ENCODE peak calls at places on chromosomes 1 and 21, in nine cellular contexts. One of them, this sample, is unnamed.

GRCh38 chr1:109636201-109636952 is 16.7 kb downstream of the AMPD2 start:
- DNase-seq in DMS79: no peak
- DNase-seq in activated naive CD8-positive, alpha-beta T cell treated with anti-CD3 and anti-CD28 coated beads for 36 hours: no peak
- DNase-seq in germinal center: no peak
- DNase-seq in stimulated activated CD4-positive, alpha-beta T cell treated with anti-CD3 and anti-CD28 coated beads, Interleukin-2, amount 100 ng/mL, for 24 hours: no peak
- DNase-seq in NAMALWA: no peak
- DNase-seq in ELR: peak; percentile 72
- DNase-seq in NCI-H748 treated with DMSO at 0.1 percent for 48 hours: no peak
- DNase-seq in GM23338: no peak
- DNase-seq in this sample: no peak

GRCh38 chr1:229326601-229327000 is 16.2 kb downstream of the CCSAP start:
- DNase-seq in activated naive CD8-positive, alpha-beta T cell treated with anti-CD3 and anti-CD28 coated beads for 36 hours: no peak
- DNase-seq in germinal center: no peak
- DNase-seq in stimulated activated CD4-positive, alpha-beta T cell treated with anti-CD3 and anti-CD28 coated beads, Interleukin-2, amount 100 ng/mL, for 24 hours: no peak
- DNase-seq in ELR: no peak
- DNase-seq in NCI-H748 treated with DMSO at 0.1 percent for 48 hours: no peak
- DNase-seq in DMS79: no peak
- DNase-seq in GM23338: no peak
- DNase-seq in NAMALWA: no peak
- DNase-seq in this sample: no peak

GRCh38 chr1:56831874-56832693 is 12.9 kb upstream of the FYB2 start:
- DNase-seq in NCI-H748 treated with DMSO at 0.1 percent for 48 hours: peak; percentile 55
- DNase-seq in DMS79: peak; percentile 13
- DNase-seq in ELR: peak; percentile 94
- DNase-seq in germinal center: peak; percentile 57
- DNase-seq in activated naive CD8-positive, alpha-beta T cell treated with anti-CD3 and anti-CD28 coated beads for 36 hours: peak; percentile 51
- DNase-seq in GM23338: peak; percentile 73
- DNase-seq in NAMALWA: peak; percentile 77
- DNase-seq in stimulated activated CD4-positive, alpha-beta T cell treated with anti-CD3 and anti-CD28 coated beads, Interleukin-2, amount 100 ng/mL, for 24 hours: peak; percentile 67
- DNase-seq in this sample: peak; percentile 60

GRCh38 chr21:41368361-41369104 is 6.7 kb downstream of the MX2 start:
- DNase-seq in ELR: no peak
- DNase-seq in GM23338: no peak
- DNase-seq in germinal center: peak; percentile 41
- DNase-seq in activated naive CD8-positive, alpha-beta T cell treated with anti-CD3 and anti-CD28 coated beads for 36 hours: no peak
- DNase-seq in NAMALWA: peak; percentile 54
- DNase-seq in NCI-H748 treated with DMSO at 0.1 percent for 48 hours: no peak
- DNase-seq in DMS79: no peak
- DNase-seq in stimulated activated CD4-positive, alpha-beta T cell treated with anti-CD3 and anti-CD28 coated beads, Interleukin-2, amount 100 ng/mL, for 24 hours: no peak
- DNase-seq in this sample: no peak

GRCh38 chr1:151990058-151990855 is 3.4 kb downstream of the S100A10 start:
- DNase-seq in DMS79: no peak
- DNase-seq in NCI-H748 treated with DMSO at 0.1 percent for 48 hours: no peak
- DNase-seq in NAMALWA: no peak
- DNase-seq in activated naive CD8-positive, alpha-beta T cell treated with anti-CD3 and anti-CD28 coated beads for 36 hours: no peak
- DNase-seq in germinal center: no peak
- DNase-seq in ELR: no peak
- DNase-seq in GM23338: no peak
- DNase-seq in stimulated activated CD4-positive, alpha-beta T cell treated with anti-CD3 and anti-CD28 coated beads, Interleukin-2, amount 100 ng/mL, for 24 hours: no peak
- DNase-seq in this sample: no peak

GRCh38 chr1:166701603-166702090 is 137.6 kb upstream of the POGK start:
- DNase-seq in NCI-H748 treated with DMSO at 0.1 percent for 48 hours: no peak
- DNase-seq in activated naive CD8-positive, alpha-beta T cell treated with anti-CD3 and anti-CD28 coated beads for 36 hours: no peak
- DNase-seq in GM23338: no peak
- DNase-seq in stimulated activated CD4-positive, alpha-beta T cell treated with anti-CD3 and anti-CD28 coated beads, Interleukin-2, amount 100 ng/mL, for 24 hours: no peak
- DNase-seq in germinal center: no peak
- DNase-seq in NAMALWA: no peak
- DNase-seq in DMS79: no peak
- DNase-seq in ELR: no peak
- DNase-seq in this sample: no peak

GRCh38 chr1:21966247-21967000 is 10.4 kb upstream of the CELA3B start:
- DNase-seq in GM23338: no peak
- DNase-seq in ELR: peak; percentile 83
- DNase-seq in DMS79: no peak
- DNase-seq in NAMALWA: no peak
- DNase-seq in NCI-H748 treated with DMSO at 0.1 percent for 48 hours: no peak
- DNase-seq in stimulated activated CD4-positive, alpha-beta T cell treated with anti-CD3 and anti-CD28 coated beads, Interleukin-2, amount 100 ng/mL, for 24 hours: no peak
- DNase-seq in germinal center: no peak
- DNase-seq in activated naive CD8-positive, alpha-beta T cell treated with anti-CD3 and anti-CD28 coated beads for 36 hours: no peak
- DNase-seq in this sample: no peak

GRCh38 chr1:205438213-205439158 is 16.6 kb upstream of the LEMD1 start:
- DNase-seq in activated naive CD8-positive, alpha-beta T cell treated with anti-CD3 and anti-CD28 coated beads for 36 hours: no peak
- DNase-seq in ELR: peak; percentile 78
- DNase-seq in GM23338: peak; percentile 74
- DNase-seq in NAMALWA: peak; percentile 28
- DNase-seq in stimulated activated CD4-positive, alpha-beta T cell treated with anti-CD3 and anti-CD28 coated beads, Interleukin-2, amount 100 ng/mL, for 24 hours: no peak
- DNase-seq in NCI-H748 treated with DMSO at 0.1 percent for 48 hours: no peak
- DNase-seq in germinal center: no peak
- DNase-seq in DMS79: peak; percentile 47
- DNase-seq in this sample: peak; percentile 89

GRCh38 chr1:153513023-153513422 is 22.8 kb downstream of the S100A6 start:
- DNase-seq in germinal center: no peak
- DNase-seq in DMS79: no peak
- DNase-seq in activated naive CD8-positive, alpha-beta T cell treated with anti-CD3 and anti-CD28 coated beads for 36 hours: no peak
- DNase-seq in NAMALWA: no peak
- DNase-seq in NCI-H748 treated with DMSO at 0.1 percent for 48 hours: no peak
- DNase-seq in ELR: no peak
- DNase-seq in GM23338: no peak
- DNase-seq in stimulated activated CD4-positive, alpha-beta T cell treated with anti-CD3 and anti-CD28 coated beads, Interleukin-2, amount 100 ng/mL, for 24 hours: no peak
- DNase-seq in this sample: no peak

GRCh38 chr1:215992620-215993019 is 425.5 kb downstream of the KCTD3 start:
- DNase-seq in stimulated activated CD4-positive, alpha-beta T cell treated with anti-CD3 and anti-CD28 coated beads, Interleukin-2, amount 100 ng/mL, for 24 hours: no peak
- DNase-seq in DMS79: no peak
- DNase-seq in ELR: peak; percentile 53
- DNase-seq in NCI-H748 treated with DMSO at 0.1 percent for 48 hours: peak; percentile 4
- DNase-seq in germinal center: no peak
- DNase-seq in activated naive CD8-positive, alpha-beta T cell treated with anti-CD3 and anti-CD28 coated beads for 36 hours: no peak
- DNase-seq in GM23338: peak; percentile 61
- DNase-seq in NAMALWA: peak; percentile 44
- DNase-seq in this sample: peak; percentile 51

GRCh38 chr1:232868793-232869491 is 63.7 kb downstream of the MAP10 start:
- DNase-seq in ELR: peak; percentile 75
- DNase-seq in germinal center: no peak
- DNase-seq in activated naive CD8-positive, alpha-beta T cell treated with anti-CD3 and anti-CD28 coated beads for 36 hours: no peak
- DNase-seq in stimulated activated CD4-positive, alpha-beta T cell treated with anti-CD3 and anti-CD28 coated beads, Interleukin-2, amount 100 ng/mL, for 24 hours: no peak
- DNase-seq in GM23338: no peak
- DNase-seq in NCI-H748 treated with DMSO at 0.1 percent for 48 hours: no peak
- DNase-seq in DMS79: peak; percentile 22
- DNase-seq in NAMALWA: no peak
- DNase-seq in this sample: no peak

GRCh38 chr1:201758508-201759050 is 70.4 kb upstream of the IPO9 start:
- DNase-seq in ELR: no peak
- DNase-seq in stimulated activated CD4-positive, alpha-beta T cell treated with anti-CD3 and anti-CD28 coated beads, Interleukin-2, amount 100 ng/mL, for 24 hours: no peak
- DNase-seq in DMS79: peak; percentile 24
- DNase-seq in NAMALWA: peak; percentile 31
- DNase-seq in germinal center: no peak
- DNase-seq in NCI-H748 treated with DMSO at 0.1 percent for 48 hours: no peak
- DNase-seq in activated naive CD8-positive, alpha-beta T cell treated with anti-CD3 and anti-CD28 coated beads for 36 hours: no peak
- DNase-seq in GM23338: no peak
- DNase-seq in this sample: peak; percentile 60

GRCh38 chr1:7044471-7044805 is 259.2 kb downstream of the CAMTA1 start:
- DNase-seq in ELR: no peak
- DNase-seq in activated naive CD8-positive, alpha-beta T cell treated with anti-CD3 and anti-CD28 coated beads for 36 hours: no peak
- DNase-seq in GM23338: peak; percentile 11
- DNase-seq in DMS79: no peak
- DNase-seq in germinal center: no peak
- DNase-seq in NAMALWA: no peak
- DNase-seq in stimulated activated CD4-positive, alpha-beta T cell treated with anti-CD3 and anti-CD28 coated beads, Interleukin-2, amount 100 ng/mL, for 24 hours: no peak
- DNase-seq in NCI-H748 treated with DMSO at 0.1 percent for 48 hours: no peak
- DNase-seq in this sample: no peak

GRCh38 chr21:30349572-30349971 is 1.2 kb upstream of the KRTAP23-1 start:
- DNase-seq in activated naive CD8-positive, alpha-beta T cell treated with anti-CD3 and anti-CD28 coated beads for 36 hours: no peak
- DNase-seq in NCI-H748 treated with DMSO at 0.1 percent for 48 hours: no peak
- DNase-seq in ELR: no peak
- DNase-seq in NAMALWA: no peak
- DNase-seq in stimulated activated CD4-positive, alpha-beta T cell treated with anti-CD3 and anti-CD28 coated beads, Interleukin-2, amount 100 ng/mL, for 24 hours: no peak
- DNase-seq in germinal center: no peak
- DNase-seq in GM23338: no peak
- DNase-seq in DMS79: no peak
- DNase-seq in this sample: no peak

GRCh38 chr1:199734186-199734585 is 293.3 kb upstream of the NR5A2 start:
- DNase-seq in activated naive CD8-positive, alpha-beta T cell treated with anti-CD3 and anti-CD28 coated beads for 36 hours: no peak
- DNase-seq in NCI-H748 treated with DMSO at 0.1 percent for 48 hours: no peak
- DNase-seq in germinal center: no peak
- DNase-seq in DMS79: no peak
- DNase-seq in GM23338: no peak
- DNase-seq in ELR: no peak
- DNase-seq in NAMALWA: no peak
- DNase-seq in stimulated activated CD4-positive, alpha-beta T cell treated with anti-CD3 and anti-CD28 coated beads, Interleukin-2, amount 100 ng/mL, for 24 hours: no peak
- DNase-seq in this sample: no peak

GRCh38 chr1:155531624-155532023 is 31.0 kb downstream of the ASH1L start:
- DNase-seq in NAMALWA: no peak
- DNase-seq in GM23338: no peak
- DNase-seq in activated naive CD8-positive, alpha-beta T cell treated with anti-CD3 and anti-CD28 coated beads for 36 hours: no peak
- DNase-seq in germinal center: no peak
- DNase-seq in ELR: no peak
- DNase-seq in stimulated activated CD4-positive, alpha-beta T cell treated with anti-CD3 and anti-CD28 coated beads, Interleukin-2, amount 100 ng/mL, for 24 hours: no peak
- DNase-seq in DMS79: no peak
- DNase-seq in NCI-H748 treated with DMSO at 0.1 percent for 48 hours: no peak
- DNase-seq in this sample: no peak

GRCh38 chr1:227920426-227920825 is 27.3 kb downstream of the WNT9A start:
- DNase-seq in DMS79: no peak
- DNase-seq in germinal center: no peak
- DNase-seq in ELR: no peak
- DNase-seq in GM23338: no peak
- DNase-seq in activated naive CD8-positive, alpha-beta T cell treated with anti-CD3 and anti-CD28 coated beads for 36 hours: no peak
- DNase-seq in NAMALWA: no peak
- DNase-seq in stimulated activated CD4-positive, alpha-beta T cell treated with anti-CD3 and anti-CD28 coated beads, Interleukin-2, amount 100 ng/mL, for 24 hours: no peak
- DNase-seq in NCI-H748 treated with DMSO at 0.1 percent for 48 hours: no peak
- DNase-seq in this sample: no peak

GRCh38 chr21:44434568-44434925 is 20.8 kb upstream of the LRRC3 start:
- DNase-seq in activated naive CD8-positive, alpha-beta T cell treated with anti-CD3 and anti-CD28 coated beads for 36 hours: no peak
- DNase-seq in NCI-H748 treated with DMSO at 0.1 percent for 48 hours: no peak
- DNase-seq in ELR: no peak
- DNase-seq in DMS79: no peak
- DNase-seq in germinal center: no peak
- DNase-seq in stimulated activated CD4-positive, alpha-beta T cell treated with anti-CD3 and anti-CD28 coated beads, Interleukin-2, amount 100 ng/mL, for 24 hours: no peak
- DNase-seq in NAMALWA: no peak
- DNase-seq in GM23338: no peak
- DNase-seq in this sample: no peak

GRCh38 chr1:46508760-46509159 is 19.1 kb downstream of the DMBX1 start:
- DNase-seq in GM23338: no peak
- DNase-seq in ELR: peak; percentile 69
- DNase-seq in DMS79: no peak
- DNase-seq in NAMALWA: no peak
- DNase-seq in activated naive CD8-positive, alpha-beta T cell treated with anti-CD3 and anti-CD28 coated beads for 36 hours: no peak
- DNase-seq in germinal center: no peak
- DNase-seq in NCI-H748 treated with DMSO at 0.1 percent for 48 hours: no peak
- DNase-seq in stimulated activated CD4-positive, alpha-beta T cell treated with anti-CD3 and anti-CD28 coated beads, Interleukin-2, amount 100 ng/mL, for 24 hours: no peak
- DNase-seq in this sample: no peak

GRCh38 chr1:229596961-229597699 is 28.8 kb downstream of the TAF5L start:
- DNase-seq in activated naive CD8-positive, alpha-beta T cell treated with anti-CD3 and anti-CD28 coated beads for 36 hours: no peak
- DNase-seq in DMS79: no peak
- DNase-seq in GM23338: no peak
- DNase-seq in germinal center: no peak
- DNase-seq in stimulated activated CD4-positive, alpha-beta T cell treated with anti-CD3 and anti-CD28 coated beads, Interleukin-2, amount 100 ng/mL, for 24 hours: no peak
- DNase-seq in NCI-H748 treated with DMSO at 0.1 percent for 48 hours: no peak
- DNase-seq in ELR: peak; percentile 63
- DNase-seq in NAMALWA: no peak
- DNase-seq in this sample: no peak

GRCh38 chr1:168442931-168443330 is 100.9 kb downstream of the XCL2 start:
- DNase-seq in DMS79: no peak
- DNase-seq in GM23338: no peak
- DNase-seq in ELR: no peak
- DNase-seq in stimulated activated CD4-positive, alpha-beta T cell treated with anti-CD3 and anti-CD28 coated beads, Interleukin-2, amount 100 ng/mL, for 24 hours: no peak
- DNase-seq in NCI-H748 treated with DMSO at 0.1 percent for 48 hours: no peak
- DNase-seq in NAMALWA: no peak
- DNase-seq in activated naive CD8-positive, alpha-beta T cell treated with anti-CD3 and anti-CD28 coated beads for 36 hours: no peak
- DNase-seq in germinal center: no peak
- DNase-seq in this sample: no peak

GRCh38 chr21:44263221-44263671 is 1.5 kb upstream of the DNMT3L start:
- DNase-seq in germinal center: no peak
- DNase-seq in DMS79: no peak
- DNase-seq in NCI-H748 treated with DMSO at 0.1 percent for 48 hours: no peak
- DNase-seq in GM23338: peak; percentile 52
- DNase-seq in ELR: no peak
- DNase-seq in stimulated activated CD4-positive, alpha-beta T cell treated with anti-CD3 and anti-CD28 coated beads, Interleukin-2, amount 100 ng/mL, for 24 hours: no peak
- DNase-seq in NAMALWA: no peak
- DNase-seq in activated naive CD8-positive, alpha-beta T cell treated with anti-CD3 and anti-CD28 coated beads for 36 hours: no peak
- DNase-seq in this sample: no peak

GRCh38 chr1:48943393-48943792 is 166.7 kb upstream of the BEND5 start:
- DNase-seq in stimulated activated CD4-positive, alpha-beta T cell treated with anti-CD3 and anti-CD28 coated beads, Interleukin-2, amount 100 ng/mL, for 24 hours: no peak
- DNase-seq in ELR: no peak
- DNase-seq in DMS79: no peak
- DNase-seq in activated naive CD8-positive, alpha-beta T cell treated with anti-CD3 and anti-CD28 coated beads for 36 hours: no peak
- DNase-seq in GM23338: no peak
- DNase-seq in germinal center: no peak
- DNase-seq in NAMALWA: no peak
- DNase-seq in NCI-H748 treated with DMSO at 0.1 percent for 48 hours: no peak
- DNase-seq in this sample: no peak

GRCh38 chr1:113835686-113836290 is 23.5 kb upstream of the RSBN1 start:
- DNase-seq in activated naive CD8-positive, alpha-beta T cell treated with anti-CD3 and anti-CD28 coated beads for 36 hours: no peak
- DNase-seq in germinal center: peak; percentile 30
- DNase-seq in GM23338: peak; percentile 57
- DNase-seq in NCI-H748 treated with DMSO at 0.1 percent for 48 hours: peak; percentile 21
- DNase-seq in ELR: peak; percentile 79
- DNase-seq in DMS79: no peak
- DNase-seq in stimulated activated CD4-positive, alpha-beta T cell treated with anti-CD3 and anti-CD28 coated beads, Interleukin-2, amount 100 ng/mL, for 24 hours: no peak
- DNase-seq in NAMALWA: peak; percentile 79
- DNase-seq in this sample: peak; percentile 26

GRCh38 chr1:218402771-218403110 is 57.6 kb downstream of the TGFB2 start:
- DNase-seq in DMS79: no peak
- DNase-seq in NCI-H748 treated with DMSO at 0.1 percent for 48 hours: no peak
- DNase-seq in activated naive CD8-positive, alpha-beta T cell treated with anti-CD3 and anti-CD28 coated beads for 36 hours: no peak
- DNase-seq in NAMALWA: no peak
- DNase-seq in stimulated activated CD4-positive, alpha-beta T cell treated with anti-CD3 and anti-CD28 coated beads, Interleukin-2, amount 100 ng/mL, for 24 hours: no peak
- DNase-seq in ELR: no peak
- DNase-seq in germinal center: no peak
- DNase-seq in GM23338: peak; percentile 25
- DNase-seq in this sample: no peak

GRCh38 chr1:115428676-115429075 is 90.6 kb upstream of the NGF start:
- DNase-seq in DMS79: no peak
- DNase-seq in NAMALWA: no peak
- DNase-seq in ELR: peak; percentile 80
- DNase-seq in stimulated activated CD4-positive, alpha-beta T cell treated with anti-CD3 and anti-CD28 coated beads, Interleukin-2, amount 100 ng/mL, for 24 hours: no peak
- DNase-seq in activated naive CD8-positive, alpha-beta T cell treated with anti-CD3 and anti-CD28 coated beads for 36 hours: no peak
- DNase-seq in GM23338: no peak
- DNase-seq in NCI-H748 treated with DMSO at 0.1 percent for 48 hours: no peak
- DNase-seq in germinal center: no peak
- DNase-seq in this sample: no peak

GRCh38 chr1:17713993-17714392 is 41.1 kb upstream of the ACTL8 start:
- DNase-seq in NAMALWA: no peak
- DNase-seq in stimulated activated CD4-positive, alpha-beta T cell treated with anti-CD3 and anti-CD28 coated beads, Interleukin-2, amount 100 ng/mL, for 24 hours: no peak
- DNase-seq in GM23338: no peak
- DNase-seq in NCI-H748 treated with DMSO at 0.1 percent for 48 hours: no peak
- DNase-seq in activated naive CD8-positive, alpha-beta T cell treated with anti-CD3 and anti-CD28 coated beads for 36 hours: no peak
- DNase-seq in DMS79: no peak
- DNase-seq in germinal center: no peak
- DNase-seq in ELR: no peak
- DNase-seq in this sample: no peak

GRCh38 chr1:30191154-30191702 is 532.2 kb downstream of the MATN1 start:
- DNase-seq in NCI-H748 treated with DMSO at 0.1 percent for 48 hours: no peak
- DNase-seq in GM23338: peak; percentile 19
- DNase-seq in germinal center: no peak
- DNase-seq in activated naive CD8-positive, alpha-beta T cell treated with anti-CD3 and anti-CD28 coated beads for 36 hours: peak; percentile 4
- DNase-seq in stimulated activated CD4-positive, alpha-beta T cell treated with anti-CD3 and anti-CD28 coated beads, Interleukin-2, amount 100 ng/mL, for 24 hours: peak; percentile 17
- DNase-seq in ELR: peak; percentile 42
- DNase-seq in NAMALWA: peak; percentile 59
- DNase-seq in DMS79: no peak
- DNase-seq in this sample: no peak

GRCh38 chr21:38506606-38507331 is 8.5 kb upstream of the ERG start:
- DNase-seq in NAMALWA: no peak
- DNase-seq in ELR: no peak
- DNase-seq in activated naive CD8-positive, alpha-beta T cell treated with anti-CD3 and anti-CD28 coated beads for 36 hours: no peak
- DNase-seq in NCI-H748 treated with DMSO at 0.1 percent for 48 hours: peak; percentile 86
- DNase-seq in germinal center: no peak
- DNase-seq in DMS79: no peak
- DNase-seq in stimulated activated CD4-positive, alpha-beta T cell treated with anti-CD3 and anti-CD28 coated beads, Interleukin-2, amount 100 ng/mL, for 24 hours: no peak
- DNase-seq in GM23338: peak; percentile 30
- DNase-seq in this sample: no peak

GRCh38 chr1:39105841-39106765 is 80.0 kb downstream of the NDUFS5 start:
- DNase-seq in NCI-H748 treated with DMSO at 0.1 percent for 48 hours: no peak
- DNase-seq in NAMALWA: no peak
- DNase-seq in GM23338: peak; percentile 62
- DNase-seq in germinal center: peak; percentile 21
- DNase-seq in DMS79: no peak
- DNase-seq in activated naive CD8-positive, alpha-beta T cell treated with anti-CD3 and anti-CD28 coated beads for 36 hours: peak; percentile 37
- DNase-seq in ELR: peak; percentile 66
- DNase-seq in stimulated activated CD4-positive, alpha-beta T cell treated with anti-CD3 and anti-CD28 coated beads, Interleukin-2, amount 100 ng/mL, for 24 hours: peak; percentile 43
- DNase-seq in this sample: no peak

GRCh38 chr21:39923441-39923840 is 56.2 kb downstream of the PCP4 start:
- DNase-seq in NCI-H748 treated with DMSO at 0.1 percent for 48 hours: no peak
- DNase-seq in stimulated activated CD4-positive, alpha-beta T cell treated with anti-CD3 and anti-CD28 coated beads, Interleukin-2, amount 100 ng/mL, for 24 hours: no peak
- DNase-seq in DMS79: no peak
- DNase-seq in NAMALWA: no peak
- DNase-seq in ELR: no peak
- DNase-seq in germinal center: no peak
- DNase-seq in activated naive CD8-positive, alpha-beta T cell treated with anti-CD3 and anti-CD28 coated beads for 36 hours: no peak
- DNase-seq in GM23338: no peak
- DNase-seq in this sample: no peak

This sample was measured in NCI-H1436.